ENCODE peak calls at places on chromosomes 11 and 22, in seven cellular contexts. One of them, this sample, is unnamed.

GRCh38 chr11:7020183-7020917 is at the start of the genes NLRP14 and ZNF214:
- DNase-seq in AG04450: peak; percentile 83
- DNase-seq in mucosa of descending colon: peak; percentile 93
- DNase-seq in HCT116: peak; percentile 75
- DNase-seq in H1: peak; percentile 89
- DNase-seq in A549: peak; percentile 91
- DNase-seq in lung: peak; percentile 95
- DNase-seq in this sample: peak; percentile 85

GRCh38 chr11:121250843-121251242 is 41.7 kb upstream of the SC5D start:
- DNase-seq in AG04450: no peak
- DNase-seq in mucosa of descending colon: no peak
- DNase-seq in HCT116: no peak
- DNase-seq in H1: no peak
- DNase-seq in A549: no peak
- DNase-seq in lung: no peak
- DNase-seq in this sample: no peak

GRCh38 chr11:67308031-67308866 is 4.9 kb downstream of the SSH3 start:
- DNase-seq in AG04450: no peak
- DNase-seq in mucosa of descending colon: no peak
- DNase-seq in HCT116: no peak
- DNase-seq in H1: no peak
- DNase-seq in A549: no peak
- DNase-seq in lung: no peak
- DNase-seq in this sample: no peak

GRCh38 chr11:115408036-115408911 is 95.9 kb downstream of the CADM1 start:
- DNase-seq in AG04450: no peak
- DNase-seq in mucosa of descending colon: no peak
- DNase-seq in HCT116: no peak
- DNase-seq in H1: no peak
- DNase-seq in A549: no peak
- DNase-seq in lung: no peak
- DNase-seq in this sample: no peak

GRCh38 chr11:1202154-1202775 is 20.6 kb upstream of the MUC5B start:
- DNase-seq in AG04450: no peak
- DNase-seq in mucosa of descending colon: peak; percentile 46
- DNase-seq in HCT116: no peak
- DNase-seq in H1: no peak
- DNase-seq in A549: no peak
- DNase-seq in lung: no peak
- DNase-seq in this sample: no peak

GRCh38 chr11:1298695-1299492 is 10.5 kb downstream of the TOLLIP start:
- DNase-seq in AG04450: no peak
- DNase-seq in mucosa of descending colon: peak; percentile 83
- DNase-seq in HCT116: no peak
- DNase-seq in H1: peak; percentile 38
- DNase-seq in A549: peak; percentile 73
- DNase-seq in lung: peak; percentile 92
- DNase-seq in this sample: no peak

GRCh38 chr11:118691926-118692830 is 12.7 kb upstream of the TREH start:
- DNase-seq in AG04450: no peak
- DNase-seq in mucosa of descending colon: peak; percentile 60
- DNase-seq in HCT116: no peak
- DNase-seq in H1: no peak
- DNase-seq in A549: no peak
- DNase-seq in lung: no peak
- DNase-seq in this sample: peak; percentile 32

GRCh38 chr22:49550766-49551362 is 276.8 kb downstream of the BRD1 start:
- DNase-seq in AG04450: no peak
- DNase-seq in mucosa of descending colon: no peak
- DNase-seq in HCT116: no peak
- DNase-seq in H1: no peak
- DNase-seq in A549: no peak
- DNase-seq in lung: no peak
- DNase-seq in this sample: no peak

GRCh38 chr11:46240371-46240770 is 37.1 kb upstream of the CREB3L1 start:
- DNase-seq in AG04450: no peak
- DNase-seq in mucosa of descending colon: no peak
- DNase-seq in HCT116: no peak
- DNase-seq in H1: no peak
- DNase-seq in A549: no peak
- DNase-seq in lung: no peak
- DNase-seq in this sample: no peak

GRCh38 chr22:43094085-43094484 is 4.9 kb upstream of the TTLL1 start:
- DNase-seq in AG04450: no peak
- DNase-seq in mucosa of descending colon: peak; percentile 75
- DNase-seq in HCT116: no peak
- DNase-seq in H1: no peak
- DNase-seq in A549: no peak
- DNase-seq in lung: no peak
- DNase-seq in this sample: peak; percentile 56

GRCh38 chr22:43088979-43089717 is at the start of gene TTLL1:
- DNase-seq in AG04450: peak; percentile 39
- DNase-seq in mucosa of descending colon: peak; percentile 93
- DNase-seq in HCT116: peak; percentile 76
- DNase-seq in H1: peak; percentile 95
- DNase-seq in A549: peak; percentile 84
- DNase-seq in lung: peak; percentile 91
- DNase-seq in this sample: peak; percentile 79

GRCh38 chr22:43092085-43092484 is 2.9 kb upstream of the TTLL1 start:
- DNase-seq in AG04450: no peak
- DNase-seq in mucosa of descending colon: no peak
- DNase-seq in HCT116: no peak
- DNase-seq in H1: no peak
- DNase-seq in A549: no peak
- DNase-seq in lung: no peak
- DNase-seq in this sample: no peak

GRCh38 chr22:43088616-43088978 is 594 bp downstream of the TTLL1 start:
- DNase-seq in AG04450: no peak
- DNase-seq in mucosa of descending colon: no peak
- DNase-seq in HCT116: no peak
- DNase-seq in H1: no peak
- DNase-seq in A549: no peak
- DNase-seq in lung: no peak
- DNase-seq in this sample: no peak

DNA sequence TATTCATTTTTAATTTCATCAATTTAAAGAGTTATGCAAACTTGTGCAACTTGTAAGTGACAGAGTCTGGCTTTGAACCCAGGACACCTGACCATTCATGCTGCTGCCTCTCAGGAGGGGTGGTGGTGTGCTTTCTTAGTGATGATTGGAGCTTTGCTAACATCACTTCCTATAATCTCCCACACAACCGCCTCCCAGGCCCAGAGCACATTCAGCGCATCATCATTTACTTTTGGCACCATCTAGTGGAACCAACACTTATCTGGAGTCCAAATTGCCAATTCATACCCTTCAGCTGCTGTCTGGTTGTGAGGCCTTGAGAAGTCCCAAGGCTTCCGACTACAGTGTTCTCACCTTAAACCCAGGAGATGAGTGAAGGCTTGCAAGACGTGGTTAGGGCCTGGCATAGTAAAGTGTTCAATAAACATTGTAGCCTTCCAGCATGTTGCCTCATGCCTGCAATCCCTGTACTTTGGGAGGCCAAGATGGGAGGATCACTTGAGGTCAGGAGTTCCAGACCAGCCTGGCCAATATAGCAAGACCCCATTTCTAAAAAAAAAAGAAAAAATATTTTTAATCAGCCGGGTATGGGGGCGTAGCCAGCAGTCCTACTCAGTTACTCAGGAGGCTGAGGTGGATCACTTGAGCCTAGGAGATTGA is 1.1 kb upstream of the TTLL1 start:
- DNase-seq in AG04450: no peak
- DNase-seq in mucosa of descending colon: no peak
- DNase-seq in HCT116: peak; percentile 90
- DNase-seq in H1: no peak
- DNase-seq in A549: peak; percentile 82
- DNase-seq in lung: peak; percentile 48
- DNase-seq in this sample: peak; percentile 78
- TF ChIP-seq CTCF in AG04450: peak; percentile 48
- TF ChIP-seq CTCF in mucosa of descending colon: no peak
- TF ChIP-seq CTCF in HCT116: peak; percentile 59
- TF ChIP-seq CTCF in H1: no peak
- TF ChIP-seq CTCF in A549: peak; percentile 71
- TF ChIP-seq CTCF in lung: no peak
- TF ChIP-seq CTCF in this sample: peak; percentile 72

GRCh38 chr22:41021655-41022454 is 70.5 kb upstream of the EP300 start:
- DNase-seq in AG04450: no peak
- DNase-seq in mucosa of descending colon: peak; percentile 83
- DNase-seq in HCT116: peak; percentile 41
- DNase-seq in H1: peak; percentile 84
- DNase-seq in A549: peak; percentile 41
- DNase-seq in lung: peak; percentile 82
- DNase-seq in this sample: no peak
- TF ChIP-seq CTCF in AG04450: no peak
- TF ChIP-seq CTCF in mucosa of descending colon: peak; percentile 11
- TF ChIP-seq CTCF in HCT116: peak; percentile 10
- TF ChIP-seq CTCF in H1: no peak
- TF ChIP-seq CTCF in A549: peak; percentile 20
- TF ChIP-seq CTCF in lung: no peak
- TF ChIP-seq CTCF in this sample: peak; percentile 46

GRCh38 chr11:65433657-65434056 is 11.1 kb downstream of the NEAT1 start:
- DNase-seq in AG04450: no peak
- DNase-seq in mucosa of descending colon: no peak
- DNase-seq in HCT116: no peak
- DNase-seq in H1: no peak
- DNase-seq in A549: no peak
- DNase-seq in lung: no peak
- DNase-seq in this sample: no peak

GRCh38 chr11:65434057-65434666 is 11.6 kb downstream of the NEAT1 start:
- DNase-seq in AG04450: no peak
- DNase-seq in mucosa of descending colon: no peak
- DNase-seq in HCT116: no peak
- DNase-seq in H1: no peak
- DNase-seq in A549: no peak
- DNase-seq in lung: peak; percentile 27
- DNase-seq in this sample: peak; percentile 6

GRCh38 chr11:65432133-65432650 is 9.6 kb downstream of the NEAT1 start:
- DNase-seq in AG04450: no peak
- DNase-seq in mucosa of descending colon: no peak
- DNase-seq in HCT116: no peak
- DNase-seq in H1: no peak
- DNase-seq in A549: no peak
- DNase-seq in lung: no peak
- DNase-seq in this sample: no peak

GRCh38 chr11:65431452-65432132 is 9.0 kb downstream of the NEAT1 start:
- DNase-seq in AG04450: no peak
- DNase-seq in mucosa of descending colon: no peak
- DNase-seq in HCT116: no peak
- DNase-seq in H1: no peak
- DNase-seq in A549: no peak
- DNase-seq in lung: no peak
- DNase-seq in this sample: peak; percentile 27

GRCh38 chr11:65432686-65433582 is 10.3 kb downstream of the NEAT1 start:
- DNase-seq in AG04450: no peak
- DNase-seq in mucosa of descending colon: no peak
- DNase-seq in HCT116: no peak
- DNase-seq in H1: no peak
- DNase-seq in A549: no peak
- DNase-seq in lung: no peak
- DNase-seq in this sample: no peak
- TF ChIP-seq CTCF in AG04450: peak; percentile 13
- TF ChIP-seq CTCF in mucosa of descending colon: no peak
- TF ChIP-seq CTCF in HCT116: no peak
- TF ChIP-seq CTCF in H1: no peak
- TF ChIP-seq CTCF in A549: peak; percentile 52
- TF ChIP-seq CTCF in lung: peak; percentile 13
- TF ChIP-seq CTCF in this sample: no peak

GRCh38 chr11:18270102-18270501 is 4.0 kb downstream of the SAA1 start:
- DNase-seq in AG04450: no peak
- DNase-seq in mucosa of descending colon: no peak
- DNase-seq in HCT116: no peak
- DNase-seq in H1: no peak
- DNase-seq in A549: no peak
- DNase-seq in lung: no peak
- DNase-seq in this sample: no peak
- TF ChIP-seq CTCF in AG04450: no peak
- TF ChIP-seq CTCF in mucosa of descending colon: no peak
- TF ChIP-seq CTCF in HCT116: no peak
- TF ChIP-seq CTCF in H1: no peak
- TF ChIP-seq CTCF in A549: no peak
- TF ChIP-seq CTCF in lung: no peak
- TF ChIP-seq CTCF in this sample: peak; percentile 30

GRCh38 chr11:131914299-131914902 is 544.0 kb downstream of the NTM start:
- DNase-seq in AG04450: no peak
- DNase-seq in mucosa of descending colon: no peak
- DNase-seq in HCT116: no peak
- DNase-seq in H1: no peak
- DNase-seq in A549: no peak
- DNase-seq in lung: no peak
- DNase-seq in this sample: no peak
- TF ChIP-seq CTCF in AG04450: peak; percentile 57
- TF ChIP-seq CTCF in mucosa of descending colon: no peak
- TF ChIP-seq CTCF in HCT116: no peak
- TF ChIP-seq CTCF in H1: no peak
- TF ChIP-seq CTCF in A549: no peak
- TF ChIP-seq CTCF in lung: no peak
- TF ChIP-seq CTCF in this sample: peak; percentile 83

This sample was measured in HFFc6.